ENCODE peak calls at places on chromosomes 16 and 17, in six cellular contexts. K is fibroblast of lung, G is GM23338, D is IMR-90, Q is mammary epithelial cell, T is keratinocyte. W is an unnamed sample.

GRCh38 chr16:81397879-81398516 is 46.6 kb upstream of the CMIP start:
- DNase-seq in D (no peak), T (no peak), G (no peak), K (no peak), Q (no peak), W (no peak)

GRCh38 chr16:77323695-77324094 is 111.1 kb downstream of the ADAMTS18 start:
- DNase-seq in G (no peak), T (no peak), Q (no peak), D (no peak), K (no peak), W (no peak)

GRCh38 chr17:31877911-31878702 is 19.1 kb upstream of the COPRS start:
- DNase-seq in T (no peak), K (peak), Q (no peak), G (no peak), D (peak), W (no peak)

GRCh38 chr16:84881702-84882521 is 62.1 kb downstream of the CRISPLD2 start:
- DNase-seq in T (peak), D (peak), Q (peak), G (no peak), K (peak), W (peak)

GRCh38 chr17:82030470-82031302 is 792 bp upstream of the RAC3 start:
- DNase-seq in Q (peak), T (no peak), D (peak), K (peak), G (peak), W (peak)

GRCh38 chr16:86732621-86733297 is 154.4 kb downstream of the FOXL1 start:
- DNase-seq in G (peak), D (peak), T (no peak), K (peak), Q (no peak), W (peak)

GRCh38 chr16:31409433-31409832 is 16.3 kb downstream of the ITGAD start:
- DNase-seq in T (no peak), D (peak), Q (peak), K (peak), G (no peak), W (peak)

GRCh38 chr17:71118039-71118438 is 948.7 kb downstream of the KCNJ2 start:
- DNase-seq in D (peak), T (no peak), K (peak), Q (peak), G (peak), W (peak)

GRCh38 chr16:64993464-64993863 is 128.4 kb downstream of the CDH11 start:
- DNase-seq in D (no peak), T (no peak), G (no peak), Q (no peak), K (no peak), W (no peak)

GRCh38 chr17:42937712-42938596 is 26.3 kb downstream of the AARSD1 start:
- DNase-seq in K (peak), G (peak), T (no peak), D (peak), Q (peak), W (peak)

GRCh38 chr16:72055911-72056310 is 1.6 kb downstream of the HP start:
- DNase-seq in D (no peak), K (no peak), G (no peak), T (no peak), Q (no peak), W (no peak)

GRCh38 chr17:50221500-50222480 is 20.4 kb upstream of the COL1A1 start:
- DNase-seq in G (no peak), D (peak), T (no peak), Q (peak), K (peak), W (peak)

GRCh38 chr16:27385398-27385797 is 16.6 kb upstream of the IL21R start:
- DNase-seq in T (no peak), G (no peak), D (no peak), Q (no peak), K (no peak), W (no peak)

GRCh38 chr16:1429631-1430030 is 1.2 kb upstream of the PERCC1 start:
- DNase-seq in Q (no peak), K (no peak), G (no peak), T (no peak), D (no peak), W (no peak)

GRCh38 chr16:69709456-69710084 is 16.8 kb downstream of the NQO1 start:
- DNase-seq in T (no peak), Q (peak), G (peak), K (peak), D (peak), W (peak)

GRCh38 chr17:19897108-19897854 is 29.5 kb upstream of the ULK2 start:
- DNase-seq in T (no peak), Q (peak), K (no peak), D (no peak), G (no peak), W (peak)

GRCh38 chr16:73546351-73546845 is 498.5 kb upstream of the ZFHX3 start:
- DNase-seq in D (no peak), G (peak), K (no peak), T (no peak), Q (no peak), W (no peak)

GRCh38 chr16:72400257-72401078 is 228.5 kb upstream of the PMFBP1 start:
- DNase-seq in T (peak), D (peak), K (peak), Q (peak), G (peak), W (peak)

GRCh38 chr17:44776628-44777393 is 18.0 kb downstream of the ADAM11 start:
- DNase-seq in K (no peak), Q (no peak), D (no peak), T (no peak), G (no peak), W (no peak)

GRCh38 chr16:9929313-9929712 is 252.9 kb downstream of the GRIN2A start:
- DNase-seq in K (no peak), G (no peak), D (no peak), T (no peak), Q (no peak), W (no peak)

GRCh38 chr17:32518856-32519768 is 32.3 kb downstream of the CDK5R1 start:
- DNase-seq in G (peak), Q (peak), K (peak), D (no peak), T (peak), W (peak)

GRCh38 chr16:10558746-10559641 is 21.4 kb downstream of the EMP2 start:
- DNase-seq in T (no peak), Q (peak), D (no peak), G (no peak), K (peak), W (no peak)

GRCh38 chr16:84444476-84444875 is 60.0 kb downstream of the MEAK7 start:
- DNase-seq in Q (no peak), T (no peak), D (no peak), K (no peak), G (no peak), W (no peak)

GRCh38 chr17:45320931-45321461 is 4.2 kb upstream of the MAP3K14 start:
- DNase-seq in G (no peak), D (peak), T (no peak), Q (peak), K (peak), W (peak)

GRCh38 chr17:39082482-39082881 is 69.0 kb downstream of the PLXDC1 start:
- DNase-seq in D (peak), T (no peak), K (peak), G (no peak), Q (no peak), W (peak)

GRCh38 chr16:89593841-89594240 is 18.3 kb downstream of the CPNE7 start:
- DNase-seq in Q (no peak), D (no peak), G (no peak), T (no peak), K (no peak), W (no peak)

GRCh38 chr17:31499771-31500554 is 108.5 kb downstream of the RAB11FIP4 start:
- DNase-seq in K (peak), T (no peak), Q (peak), D (peak), G (peak), W (no peak)

GRCh38 chr17:80151333-80151732 is 4.4 kb upstream of the EIF4A3 start:
- DNase-seq in T (no peak), Q (peak), D (peak), K (peak), G (no peak), W (peak)

GRCh38 chr16:68969338-68969737 is 126.0 kb downstream of the TANGO6 start:
- DNase-seq in Q (no peak), K (no peak), D (no peak), G (no peak), T (no peak), W (no peak)

GRCh38 chr16:54175552-54176375 is 110.8 kb downstream of the IRX3 start:
- DNase-seq in G (no peak), T (no peak), D (no peak), K (peak), Q (no peak), W (no peak)

GRCh38 chr16:86948046-86948445 is 369.1 kb downstream of the C16orf95 start:
- DNase-seq in G (no peak), D (no peak), T (no peak), Q (no peak), K (no peak), W (no peak)

GRCh38 chr17:76473541-76473985 is 6.2 kb downstream of the AANAT start:
- DNase-seq in Q (no peak), K (no peak), T (no peak), G (peak), D (no peak), W (no peak)

GRCh38 chr16:50680907-50681885 is at the start of gene SNX20:
- DNase-seq in T (no peak), K (no peak), D (no peak), Q (no peak), G (no peak), W (no peak)

GRCh38 chr16:11100239-11100750 is 155.7 kb downstream of the SOCS1 start:
- DNase-seq in K (peak), Q (no peak), T (no peak), D (peak), G (peak), W (peak)

GRCh38 chr16:85553436-85554113 is 59.5 kb upstream of the GSE1 start:
- DNase-seq in T (no peak), D (peak), K (peak), G (peak), Q (peak), W (peak)

GRCh38 chr17:66711936-66712335 is 123.0 kb upstream of the CACNG5 start:
- DNase-seq in T (no peak), G (peak), K (no peak), Q (peak), D (no peak), W (no peak)

GRCh38 chr17:66714046-66715023 is 120.6 kb upstream of the CACNG5 start:
- DNase-seq in Q (no peak), K (no peak), D (no peak), G (no peak), T (no peak), W (no peak)

GRCh38 chr17:66713533-66714042 is 121.3 kb upstream of the CACNG5 start:
- DNase-seq in K (no peak), G (no peak), T (no peak), D (no peak), Q (no peak), W (no peak)

GRCh38 chr17:66712453-66712852 is 122.5 kb upstream of the CACNG5 start:
- DNase-seq in K (no peak), D (no peak), T (no peak), G (no peak), Q (no peak), W (no peak)

GRCh38 chr17:66711403-66711802 is 123.5 kb upstream of the CACNG5 start:
- DNase-seq in T (no peak), K (no peak), Q (no peak), G (no peak), D (no peak), W (no peak)
- H3K4me3 ChIP-seq in T (no peak), K (no peak), Q (no peak), G (peak), D (no peak), W (no peak)

DNA sequence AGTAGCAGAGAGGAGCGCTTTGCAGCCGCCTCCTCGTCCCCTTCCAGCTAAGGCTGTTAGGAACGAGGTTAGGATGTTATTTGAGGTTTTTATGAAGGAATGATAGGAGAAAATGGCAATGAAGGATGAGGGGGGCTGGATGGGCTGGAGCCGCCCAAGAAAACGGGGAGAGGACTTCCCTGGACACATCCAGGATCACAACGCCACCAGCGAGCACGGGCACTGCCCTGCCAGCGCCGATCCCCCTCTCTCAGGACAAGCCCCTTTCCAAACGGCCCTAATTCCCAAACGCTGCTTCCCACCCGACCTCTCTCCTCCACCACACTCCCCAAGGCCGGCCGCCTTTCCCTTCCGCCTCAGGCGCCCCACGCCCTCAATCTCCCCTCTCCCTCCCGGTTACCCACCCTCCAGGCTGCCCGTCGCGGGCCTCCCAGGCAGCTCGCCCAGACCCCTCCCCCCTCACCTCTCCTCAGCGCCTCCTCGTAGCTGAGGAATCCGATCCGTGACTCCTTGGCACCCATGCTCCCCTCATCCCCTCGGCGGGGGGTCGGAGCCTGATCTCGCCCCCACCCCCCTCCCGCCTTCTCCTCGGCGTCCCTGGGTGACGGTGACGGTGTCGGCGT is 403 bp downstream of the USP32 start:
- DNase-seq in K (no peak), Q (no peak), T (peak), D (no peak), G (peak), W (no peak)
- H2AFZ ChIP-seq in K (peak), Q (peak), T (peak), D (peak), G (no peak), W (peak)

GRCh38 chr17:28370035-28370743 is at the start of gene VTN:
- DNase-seq in T (no peak), Q (no peak), G (peak), D (peak), K (peak), W (peak)

GRCh38 chr17:28371245-28372202 is at the start of gene SARM1:
- DNase-seq in Q (peak), T (no peak), K (peak), G (peak), D (peak), W (peak)

GRCh38 chr17:28370744-28371103 is 617 bp upstream of the VTN start:
- DNase-seq in K (no peak), Q (no peak), T (no peak), G (no peak), D (no peak), W (no peak)

GRCh38 chr17:28372203-28372944 is 880 bp downstream of the SARM1 start:
- DNase-seq in G (peak), K (peak), T (no peak), D (peak), Q (no peak), W (peak)

GRCh38 chr17:28372945-28373274 is 1.4 kb downstream of the SARM1 start:
- DNase-seq in Q (no peak), D (no peak), T (no peak), G (no peak), K (no peak), W (no peak)
- H3K4me3 ChIP-seq in Q (no peak), D (peak), T (no peak), G (peak), K (peak), W (no peak)

GRCh38 chr16:57562066-57562465 is 19.6 kb downstream of the ADGRG5 start:
- DNase-seq in K (no peak), D (no peak), G (no peak), Q (no peak), T (no peak), W (no peak)
- H2AFZ ChIP-seq in K (no peak), D (no peak), G (no peak), Q (no peak), T (no peak), W (no peak)

GRCh38 chr17:49136335-49136734 is 3.8 kb downstream of the B4GALNT2 start:
- DNase-seq in K (no peak), G (no peak), D (no peak), T (no peak), Q (no peak), W (no peak)

GRCh38 chr17:49130891-49131290 is 1.7 kb upstream of the B4GALNT2 start:
- DNase-seq in G (no peak), D (peak), T (no peak), K (peak), Q (peak), W (peak)

GRCh38 chr17:49132699-49133364 is at the start of gene B4GALNT2:
- DNase-seq in T (no peak), D (no peak), G (peak), K (peak), Q (peak), W (peak)

DNA sequence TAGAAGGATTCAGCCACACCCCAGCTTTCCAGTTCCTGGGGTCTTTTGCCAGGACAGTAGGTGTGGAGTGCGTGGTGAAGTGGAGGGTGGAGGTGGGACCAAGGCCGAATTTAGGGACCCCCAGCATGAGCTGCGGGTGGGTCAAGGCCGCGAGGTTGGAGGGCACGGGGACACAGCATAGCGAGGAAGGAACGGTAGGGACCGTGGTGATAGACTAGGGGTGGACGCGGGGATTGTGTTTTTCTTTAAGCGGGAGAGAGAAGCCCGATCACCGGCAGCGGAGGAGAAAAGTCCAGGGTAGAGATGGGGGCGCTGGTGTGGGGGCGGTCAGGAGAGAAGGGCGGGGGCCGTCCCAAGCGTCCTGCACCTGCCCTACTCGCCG is 261 bp upstream of the B4GALNT2 start:
- DNase-seq in G (no peak), Q (no peak), D (no peak), T (no peak), K (no peak), W (no peak)
- H3K4me3 ChIP-seq in G (peak), Q (peak), D (peak), T (peak), K (no peak), W (peak)

GRCh38 chr16:276360-277077 is 775 bp upstream of the RGS11 start:
- DNase-seq in K (no peak), D (no peak), T (no peak), G (no peak), Q (no peak), W (no peak)

GRCh38 chr16:275041-275621 is 613 bp downstream of the RGS11 start:
- DNase-seq in D (no peak), K (no peak), Q (no peak), G (peak), T (no peak), W (no peak)

GRCh38 chr16:273547-274421 is 2.0 kb downstream of the RGS11 start:
- DNase-seq in K (no peak), G (no peak), D (no peak), T (no peak), Q (no peak), W (no peak)

GRCh38 chr16:272633-273546 is 2.9 kb downstream of the RGS11 start:
- DNase-seq in K (no peak), Q (no peak), T (no peak), G (no peak), D (no peak), W (no peak)

GRCh38 chr16:275786-276232 is at the start of gene RGS11:
- DNase-seq in G (no peak), K (no peak), Q (no peak), D (no peak), T (no peak), W (no peak)
- H2AFZ ChIP-seq in G (peak), K (peak), Q (peak), D (peak), T (no peak), W (peak)

W was measured in mesenchymal stem cell.